ENCODE peak calls at places on chromosome 11, in eight cellular contexts. Z is cardiac fibroblast, K is adrenal gland, H is PC-9, A is spleen, G is cardiac muscle cell, D is uterus, V is A673. T is an unnamed sample.

GRCh38 chr11:63870351-63871197 is 31.7 kb downstream of the MARK2 start:
- DNase-seq in H (no peak), V (no peak), Z (no peak), G (no peak), D (no peak), K (peak), A (no peak), T (no peak)

GRCh38 chr11:14819596-14819995 is 72.4 kb downstream of the CYP2R1 start:
- DNase-seq in V (peak), D (no peak), A (no peak), Z (no peak), K (no peak), G (no peak), H (no peak), T (no peak)

GRCh38 chr11:47234669-47235075 is 13.9 kb downstream of the ACP2 start:
- DNase-seq in H (no peak), A (no peak), D (no peak), K (peak), V (no peak), G (peak), Z (peak), T (no peak)

GRCh38 chr11:72584293-72584921 is 89.8 kb downstream of the PDE2A start:
- DNase-seq in D (no peak), G (peak), Z (peak), H (no peak), A (peak), K (peak), V (no peak), T (no peak)

GRCh38 chr11:127971448-127971847 is 615.9 kb downstream of the ETS1 start:
- DNase-seq in H (no peak), A (no peak), D (no peak), Z (no peak), G (no peak), K (no peak), V (no peak), T (no peak)

GRCh38 chr11:3920148-3920852 is 64.8 kb downstream of the STIM1 start:
- DNase-seq in H (peak), V (peak), Z (peak), G (peak), K (no peak), D (peak), A (no peak), T (no peak)

GRCh38 chr11:34866375-34866774 is 49.8 kb downstream of the APIP start:
- DNase-seq in Z (peak), G (peak), V (peak), K (no peak), A (no peak), D (no peak), H (no peak), T (no peak)

GRCh38 chr11:127369301-127369968 is 368.9 kb upstream of the KIRREL3 start:
- DNase-seq in Z (no peak), A (no peak), D (no peak), H (no peak), G (no peak), K (no peak), V (no peak), T (no peak)

GRCh38 chr11:116731097-116731761 is 41.6 kb downstream of the BUD13 start:
- DNase-seq in Z (peak), K (no peak), D (no peak), V (no peak), A (peak), H (peak), G (peak), T (no peak)

GRCh38 chr11:118522571-118523072 is 4.7 kb upstream of the TTC36 start:
- DNase-seq in K (no peak), G (peak), V (peak), H (no peak), A (no peak), Z (peak), D (no peak), T (no peak)

GRCh38 chr11:83639995-83640758 is 354.0 kb upstream of the CCDC90B start:
- DNase-seq in K (no peak), H (no peak), D (no peak), V (peak), Z (no peak), G (no peak), A (no peak), T (no peak)

GRCh38 chr11:119380160-119380815 is 1.2 kb downstream of the USP2 start:
- DNase-seq in D (no peak), Z (no peak), G (no peak), V (no peak), K (no peak), A (no peak), H (no peak), T (no peak)

GRCh38 chr11:41334007-41334933 is 125.2 kb downstream of the LRRC4C start:
- DNase-seq in G (no peak), Z (no peak), H (no peak), V (no peak), A (no peak), D (no peak), K (no peak), T (no peak)

GRCh38 chr11:15901790-15902189 is 454.6 kb downstream of the SOX6 start:
- DNase-seq in Z (no peak), K (no peak), D (no peak), A (no peak), V (no peak), G (no peak), H (no peak), T (no peak)

GRCh38 chr11:127350476-127350875 is 349.9 kb upstream of the KIRREL3 start:
- DNase-seq in Z (no peak), K (no peak), H (no peak), D (no peak), V (no peak), G (no peak), A (no peak), T (no peak)

GRCh38 chr11:74009675-74010305 is 905 bp upstream of the UCP3 start:
- DNase-seq in Z (no peak), V (no peak), D (no peak), K (no peak), A (no peak), G (no peak), H (no peak), T (no peak)

GRCh38 chr11:3859373-3859881 is 4.0 kb downstream of the STIM1 start:
- DNase-seq in K (no peak), H (no peak), D (no peak), Z (no peak), V (no peak), G (no peak), A (peak), T (no peak)

GRCh38 chr11:123645576-123645975 is 8.8 kb downstream of the SCN3B start:
- DNase-seq in G (no peak), Z (no peak), V (no peak), H (no peak), D (no peak), K (no peak), A (no peak), T (no peak)

GRCh38 chr11:8098879-8099278 is 17.9 kb downstream of the TUB start:
- DNase-seq in G (no peak), A (peak), D (no peak), V (no peak), H (no peak), Z (no peak), K (no peak), T (no peak)

GRCh38 chr11:74141274-74141695 is 29.5 kb downstream of the C2CD3 start:
- DNase-seq in K (no peak), H (peak), D (no peak), A (no peak), V (no peak), Z (peak), G (no peak), T (no peak)

GRCh38 chr11:122814401-122814800 is 23.9 kb upstream of the CRTAM start:
- DNase-seq in G (peak), H (no peak), V (no peak), D (no peak), A (no peak), K (no peak), Z (no peak), T (no peak)

GRCh38 chr11:829946-830294 is 2.2 kb downstream of the CRACR2B start:
- DNase-seq in H (no peak), V (no peak), Z (no peak), A (no peak), G (no peak), K (no peak), D (no peak), T (no peak)

GRCh38 chr11:10561043-10561818 is 7.2 kb downstream of the LYVE1 start:
- DNase-seq in Z (no peak), D (no peak), A (no peak), G (no peak), H (peak), K (no peak), V (no peak), T (no peak)

GRCh38 chr11:120167659-120168058 is 29.7 kb upstream of the TRIM29 start:
- DNase-seq in H (no peak), K (no peak), A (no peak), V (no peak), G (no peak), D (no peak), Z (no peak), T (no peak)

GRCh38 chr11:68727783-68728182 is 23.5 kb downstream of the TESMIN start:
- DNase-seq in H (no peak), V (no peak), A (no peak), K (no peak), D (no peak), G (no peak), Z (peak), T (no peak)
- TF ChIP-seq CTCF in H (no peak), V (no peak), A (no peak), K (no peak), D (no peak), G (no peak), Z (no peak), T (no peak)

DNA sequence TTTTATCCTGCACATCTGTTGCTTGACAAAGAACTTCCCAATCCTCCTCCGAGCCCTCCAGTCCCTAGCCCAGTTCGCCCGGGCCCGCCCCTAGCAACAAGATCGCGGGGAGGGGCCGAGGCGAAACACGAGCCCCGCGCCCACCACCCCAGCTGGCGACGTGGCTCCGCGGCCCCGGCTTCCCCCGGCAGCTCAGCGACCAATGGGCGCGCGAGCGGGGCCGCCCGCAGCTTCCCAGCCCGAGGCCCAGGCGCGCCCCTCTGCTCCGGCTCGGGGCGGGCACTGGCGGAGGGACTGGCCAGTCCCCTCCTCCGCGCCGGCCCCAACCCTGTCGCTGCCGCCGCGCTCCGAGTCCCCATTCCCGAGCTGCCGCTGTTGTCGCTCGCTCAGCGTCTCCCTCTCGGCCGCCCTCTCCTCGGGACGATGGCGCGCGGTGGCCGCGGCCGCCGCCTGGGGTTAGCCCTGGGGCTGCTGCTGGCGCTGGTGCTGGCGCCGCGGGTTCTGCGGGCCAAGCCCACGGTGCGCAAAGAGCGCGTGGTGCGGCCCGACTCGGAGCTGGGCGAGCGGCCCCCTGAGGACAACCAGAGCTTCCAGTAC is at the start of gene RCN1:
- DNase-seq in K (peak), H (peak), A (peak), Z (peak), V (peak), G (peak), D (peak), T (peak)
- TF ChIP-seq CTCF in K (no peak), H (no peak), A (no peak), Z (no peak), V (no peak), G (no peak), D (no peak), T (no peak)

GRCh38 chr11:98136357-98136756 is 884.4 kb upstream of the CNTN5 start:
- DNase-seq in D (no peak), Z (no peak), G (no peak), H (no peak), V (no peak), A (no peak), K (no peak), T (no peak)
- TF ChIP-seq CTCF in D (no peak), Z (no peak), G (no peak), H (no peak), V (no peak), A (no peak), K (no peak), T (no peak)

GRCh38 chr11:100827934-100828661 is 141.0 kb downstream of the ARHGAP42 start:
- DNase-seq in D (no peak), A (no peak), K (no peak), G (peak), Z (peak), V (peak), H (peak), T (no peak)
- TF ChIP-seq CTCF in D (no peak), A (no peak), K (no peak), G (peak), Z (peak), V (peak), H (peak), T (no peak)

GRCh38 chr11:39589391-39589790 is 1870.1 kb downstream of the LRRC4C start:
- DNase-seq in K (no peak), A (no peak), H (no peak), Z (no peak), D (no peak), G (no peak), V (peak), T (no peak)
- TF ChIP-seq CTCF in K (no peak), A (no peak), H (no peak), Z (no peak), D (no peak), G (no peak), V (no peak), T (no peak)

GRCh38 chr11:18204220-18204619 is 31.6 kb downstream of the MRGPRX4 start:
- DNase-seq in H (no peak), V (no peak), G (no peak), K (no peak), D (no peak), Z (no peak), A (no peak), T (no peak)
- TF ChIP-seq CTCF in H (no peak), V (no peak), G (no peak), K (no peak), D (no peak), Z (no peak), A (no peak), T (no peak)

GRCh38 chr11:121257289-121257688 is 35.3 kb upstream of the SC5D start:
- DNase-seq in H (no peak), V (no peak), A (no peak), D (no peak), K (no peak), G (no peak), Z (no peak), T (no peak)
- TF ChIP-seq CTCF in H (no peak), V (no peak), A (no peak), D (no peak), K (no peak), G (no peak), Z (no peak), T (no peak)

DNA sequence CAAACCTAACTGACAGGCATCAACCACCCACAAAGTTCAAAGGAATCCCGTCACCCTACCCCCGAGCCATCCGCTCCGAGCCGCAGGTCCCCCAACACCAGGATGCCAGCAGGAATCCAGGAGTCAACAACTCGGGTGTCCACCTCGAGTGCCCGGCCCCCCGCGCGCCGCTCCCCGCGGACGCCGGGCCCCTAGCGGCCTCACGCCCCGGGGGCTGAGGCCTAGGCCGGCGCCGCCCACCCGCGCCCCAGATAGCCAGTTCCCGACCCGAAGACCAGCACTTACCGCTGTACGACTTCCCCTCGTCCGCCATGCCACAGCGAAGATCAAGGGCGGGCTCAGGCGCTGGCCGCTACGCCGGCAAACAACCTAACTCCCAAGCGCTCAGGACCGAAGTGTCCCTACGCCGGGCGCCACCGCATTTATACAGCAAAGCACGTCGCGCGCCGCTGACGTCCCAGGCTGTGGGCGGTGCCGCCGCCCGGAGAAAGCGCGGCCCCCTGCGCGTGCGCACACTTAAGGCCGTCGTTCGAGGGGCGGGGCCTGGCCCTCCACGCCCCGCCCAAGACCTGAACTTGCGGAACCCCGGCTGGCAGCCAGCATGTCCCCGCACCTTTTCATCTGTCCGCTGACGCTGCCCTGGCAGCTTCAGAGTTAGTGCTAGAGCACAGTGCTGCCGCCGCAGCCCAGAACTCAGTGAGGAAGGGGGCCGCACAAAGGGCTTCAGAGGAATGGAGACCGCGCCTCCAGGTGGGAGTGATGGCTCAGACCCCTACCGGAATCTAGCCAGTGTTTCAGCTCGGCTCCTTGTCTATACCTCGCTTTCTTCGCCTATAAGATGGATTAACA is at the start of gene NXF1:
- DNase-seq in V (peak), H (peak), Z (peak), D (peak), K (peak), A (peak), G (peak), T (peak)
- TF ChIP-seq CTCF in V (peak), H (no peak), Z (no peak), D (peak), K (peak), A (no peak), G (no peak), T (no peak)

DNA sequence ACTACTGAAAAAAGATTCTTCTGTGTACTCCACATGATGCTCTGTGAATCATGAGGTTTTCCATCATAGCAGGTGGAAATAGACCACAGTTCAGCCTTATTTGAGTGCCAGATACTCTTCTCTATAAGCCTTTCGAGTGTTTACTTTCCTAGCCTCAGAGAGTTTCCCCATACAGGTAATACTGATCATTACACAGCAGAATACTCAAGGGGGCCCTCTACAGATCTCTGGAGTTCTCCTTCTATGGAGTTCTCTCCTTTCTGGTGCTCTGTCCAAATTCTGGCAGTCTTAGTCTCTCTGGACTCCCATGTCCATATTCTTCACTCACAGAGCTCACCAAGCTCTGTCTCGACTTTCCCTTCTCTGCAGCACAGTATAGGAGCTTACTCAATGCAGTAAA is 175.7 kb upstream of the CARD18 start:
- DNase-seq in Z (no peak), V (peak), H (no peak), G (no peak), K (no peak), D (no peak), A (no peak), T (no peak)
- TF ChIP-seq CTCF in Z (no peak), V (peak), H (no peak), G (no peak), K (no peak), D (no peak), A (no peak), T (no peak)

T was measured in D721Med.